ENCODE peak calls at places on chromosomes 13 and 19, in six cellular contexts. One of them, this sample, is unnamed.

GRCh38 chr13:98184796-98185195 is 7.7 kb upstream of the RNF113B start:
- DNase-seq in activated CD4-positive, alpha-beta T cell treated with anti-CD3 and anti-CD28 coated beads, Interleukin-2, amount 10 ng/mL, durations not matched to agents 7 days and 5 days: no peak
- DNase-seq in astrocyte of the spinal cord: peak
- DNase-seq in NCI-H1105: no peak
- DNase-seq in ovary: no peak
- DNase-seq in SW480: no peak
- DNase-seq in this sample: no peak

GRCh38 chr13:101465877-101466276 is 13.4 kb downstream of the ITGBL1 start:
- DNase-seq in activated CD4-positive, alpha-beta T cell treated with anti-CD3 and anti-CD28 coated beads, Interleukin-2, amount 10 ng/mL, durations not matched to agents 7 days and 5 days: no peak
- DNase-seq in astrocyte of the spinal cord: peak
- DNase-seq in NCI-H1105: no peak
- DNase-seq in ovary: no peak
- DNase-seq in SW480: no peak
- DNase-seq in this sample: no peak

GRCh38 chr13:28582225-28582891 is 76.6 kb upstream of the POMP start:
- DNase-seq in activated CD4-positive, alpha-beta T cell treated with anti-CD3 and anti-CD28 coated beads, Interleukin-2, amount 10 ng/mL, durations not matched to agents 7 days and 5 days: no peak
- DNase-seq in astrocyte of the spinal cord: peak
- DNase-seq in NCI-H1105: no peak
- DNase-seq in ovary: no peak
- DNase-seq in SW480: no peak
- DNase-seq in this sample: no peak

GRCh38 chr13:111402441-111402840 is 82.0 kb downstream of the TEX29 start:
- DNase-seq in activated CD4-positive, alpha-beta T cell treated with anti-CD3 and anti-CD28 coated beads, Interleukin-2, amount 10 ng/mL, durations not matched to agents 7 days and 5 days: no peak
- DNase-seq in astrocyte of the spinal cord: no peak
- DNase-seq in NCI-H1105: no peak
- DNase-seq in ovary: no peak
- DNase-seq in SW480: no peak
- DNase-seq in this sample: no peak

GRCh38 chr19:48806818-48807589 is 3.8 kb downstream of the BCAT2 start:
- DNase-seq in activated CD4-positive, alpha-beta T cell treated with anti-CD3 and anti-CD28 coated beads, Interleukin-2, amount 10 ng/mL, durations not matched to agents 7 days and 5 days: no peak
- DNase-seq in astrocyte of the spinal cord: no peak
- DNase-seq in NCI-H1105: no peak
- DNase-seq in ovary: no peak
- DNase-seq in SW480: no peak
- DNase-seq in this sample: no peak

GRCh38 chr19:17889609-17890214 is 18.0 kb downstream of the SLC5A5 start:
- DNase-seq in activated CD4-positive, alpha-beta T cell treated with anti-CD3 and anti-CD28 coated beads, Interleukin-2, amount 10 ng/mL, durations not matched to agents 7 days and 5 days: peak
- DNase-seq in astrocyte of the spinal cord: peak
- DNase-seq in NCI-H1105: no peak
- DNase-seq in ovary: peak
- DNase-seq in SW480: peak
- DNase-seq in this sample: no peak

GRCh38 chr13:72850959-72851677 is 69.2 kb downstream of the PIBF1 start:
- DNase-seq in activated CD4-positive, alpha-beta T cell treated with anti-CD3 and anti-CD28 coated beads, Interleukin-2, amount 10 ng/mL, durations not matched to agents 7 days and 5 days: no peak
- DNase-seq in astrocyte of the spinal cord: no peak
- DNase-seq in NCI-H1105: no peak
- DNase-seq in ovary: no peak
- DNase-seq in SW480: no peak
- DNase-seq in this sample: no peak

GRCh38 chr13:21341637-21342422 is 117.3 kb downstream of the ZDHHC20 start:
- DNase-seq in activated CD4-positive, alpha-beta T cell treated with anti-CD3 and anti-CD28 coated beads, Interleukin-2, amount 10 ng/mL, durations not matched to agents 7 days and 5 days: no peak
- DNase-seq in astrocyte of the spinal cord: no peak
- DNase-seq in NCI-H1105: no peak
- DNase-seq in ovary: no peak
- DNase-seq in SW480: no peak
- DNase-seq in this sample: no peak

GRCh38 chr13:75222031-75222430 is 259.9 kb downstream of the TBC1D4 start:
- DNase-seq in activated CD4-positive, alpha-beta T cell treated with anti-CD3 and anti-CD28 coated beads, Interleukin-2, amount 10 ng/mL, durations not matched to agents 7 days and 5 days: no peak
- DNase-seq in astrocyte of the spinal cord: peak
- DNase-seq in NCI-H1105: no peak
- DNase-seq in ovary: no peak
- DNase-seq in SW480: no peak
- DNase-seq in this sample: no peak

GRCh38 chr13:95296326-95296939 is 4.8 kb downstream of the ABCC4 start:
- DNase-seq in activated CD4-positive, alpha-beta T cell treated with anti-CD3 and anti-CD28 coated beads, Interleukin-2, amount 10 ng/mL, durations not matched to agents 7 days and 5 days: peak
- DNase-seq in astrocyte of the spinal cord: no peak
- DNase-seq in NCI-H1105: no peak
- DNase-seq in ovary: no peak
- DNase-seq in SW480: peak
- DNase-seq in this sample: no peak

GRCh38 chr13:45850020-45850613 is 1.4 kb downstream of the SIAH3 start:
- DNase-seq in activated CD4-positive, alpha-beta T cell treated with anti-CD3 and anti-CD28 coated beads, Interleukin-2, amount 10 ng/mL, durations not matched to agents 7 days and 5 days: no peak
- DNase-seq in astrocyte of the spinal cord: no peak
- DNase-seq in NCI-H1105: no peak
- DNase-seq in ovary: no peak
- DNase-seq in SW480: no peak
- DNase-seq in this sample: no peak

GRCh38 chr13:84433024-84433423 is 550.8 kb upstream of the SLITRK1 start:
- DNase-seq in activated CD4-positive, alpha-beta T cell treated with anti-CD3 and anti-CD28 coated beads, Interleukin-2, amount 10 ng/mL, durations not matched to agents 7 days and 5 days: no peak
- DNase-seq in astrocyte of the spinal cord: peak
- DNase-seq in NCI-H1105: no peak
- DNase-seq in ovary: no peak
- DNase-seq in SW480: no peak
- DNase-seq in this sample: no peak

GRCh38 chr19:35925501-35925900 is 10.7 kb upstream of the LRFN3 start:
- DNase-seq in activated CD4-positive, alpha-beta T cell treated with anti-CD3 and anti-CD28 coated beads, Interleukin-2, amount 10 ng/mL, durations not matched to agents 7 days and 5 days: no peak
- DNase-seq in astrocyte of the spinal cord: no peak
- DNase-seq in NCI-H1105: no peak
- DNase-seq in ovary: no peak
- DNase-seq in SW480: no peak
- DNase-seq in this sample: no peak

GRCh38 chr19:1211494-1212234 is 6.1 kb downstream of the STK11 start:
- DNase-seq in activated CD4-positive, alpha-beta T cell treated with anti-CD3 and anti-CD28 coated beads, Interleukin-2, amount 10 ng/mL, durations not matched to agents 7 days and 5 days: no peak
- DNase-seq in astrocyte of the spinal cord: no peak
- DNase-seq in NCI-H1105: no peak
- DNase-seq in ovary: peak
- DNase-seq in SW480: no peak
- DNase-seq in this sample: no peak

GRCh38 chr19:23996549-23996948 is 81.9 kb downstream of the ZNF726 start:
- DNase-seq in activated CD4-positive, alpha-beta T cell treated with anti-CD3 and anti-CD28 coated beads, Interleukin-2, amount 10 ng/mL, durations not matched to agents 7 days and 5 days: no peak
- DNase-seq in astrocyte of the spinal cord: no peak
- DNase-seq in NCI-H1105: no peak
- DNase-seq in ovary: no peak
- DNase-seq in SW480: no peak
- DNase-seq in this sample: no peak

This sample was measured in SJSA1.